ENCODE peak calls at places on chromosomes 6 and 20, in five cellular contexts. One of them, this sample, is unnamed.

GRCh38 chr20:44716309-44717106 is 1.3 kb downstream of the CCN5 start:
- DNase-seq in neural progenitor cell: no peak
- DNase-seq in tibial artery: no peak
- DNase-seq in fibroblast of lung: no peak
- DNase-seq in heart right ventricle: no peak
- DNase-seq in this sample: no peak

GRCh38 chr20:43975096-43975768 is 60.6 kb downstream of the TOX2 start:
- DNase-seq in neural progenitor cell: no peak
- DNase-seq in tibial artery: no peak
- DNase-seq in fibroblast of lung: peak; percentile 90
- DNase-seq in heart right ventricle: no peak
- DNase-seq in this sample: no peak

GRCh38 chr6:134750669-134751068 is 199.2 kb downstream of the ALDH8A1 start:
- DNase-seq in neural progenitor cell: no peak
- DNase-seq in tibial artery: no peak
- DNase-seq in fibroblast of lung: no peak
- DNase-seq in heart right ventricle: no peak
- DNase-seq in this sample: no peak

GRCh38 chr20:2748551-2749342 is 51.7 kb downstream of the CPXM1 start:
- DNase-seq in neural progenitor cell: no peak
- DNase-seq in tibial artery: no peak
- DNase-seq in fibroblast of lung: no peak
- DNase-seq in heart right ventricle: peak; percentile 1
- DNase-seq in this sample: peak; percentile 84

GRCh38 chr6:22631101-22631500 is 61.7 kb downstream of the HDGFL1 start:
- DNase-seq in neural progenitor cell: peak; percentile 18
- DNase-seq in tibial artery: no peak
- DNase-seq in fibroblast of lung: peak; percentile 70
- DNase-seq in heart right ventricle: no peak
- DNase-seq in this sample: no peak

GRCh38 chr6:18166314-18167007 is 11.2 kb downstream of the KDM1B start:
- DNase-seq in neural progenitor cell: no peak
- DNase-seq in tibial artery: no peak
- DNase-seq in fibroblast of lung: peak; percentile 51
- DNase-seq in heart right ventricle: no peak
- DNase-seq in this sample: no peak

GRCh38 chr6:109701774-109702173 is 10.7 kb downstream of the FIG4 start:
- DNase-seq in neural progenitor cell: no peak
- DNase-seq in tibial artery: no peak
- DNase-seq in fibroblast of lung: no peak
- DNase-seq in heart right ventricle: no peak
- DNase-seq in this sample: no peak

GRCh38 chr20:61654726-61655125 is 402.7 kb downstream of the CDH4 start:
- DNase-seq in neural progenitor cell: no peak
- DNase-seq in tibial artery: no peak
- DNase-seq in fibroblast of lung: no peak
- DNase-seq in heart right ventricle: no peak
- DNase-seq in this sample: no peak

GRCh38 chr6:86961432-86962200 is 24.3 kb downstream of the HTR1E start:
- DNase-seq in neural progenitor cell: no peak
- DNase-seq in tibial artery: no peak
- DNase-seq in fibroblast of lung: no peak
- DNase-seq in heart right ventricle: no peak
- DNase-seq in this sample: no peak

GRCh38 chr6:43444036-43444435 is 11.3 kb downstream of the DLK2 start:
- DNase-seq in neural progenitor cell: no peak
- DNase-seq in tibial artery: no peak
- DNase-seq in fibroblast of lung: no peak
- DNase-seq in heart right ventricle: no peak
- DNase-seq in this sample: no peak

GRCh38 chr6:87366899-87367298 is 22.3 kb downstream of the C6orf163 start:
- DNase-seq in neural progenitor cell: no peak
- DNase-seq in tibial artery: no peak
- DNase-seq in fibroblast of lung: no peak
- DNase-seq in heart right ventricle: no peak
- DNase-seq in this sample: no peak

GRCh38 chr6:90003069-90003800 is 109.0 kb downstream of the GJA10 start:
- DNase-seq in neural progenitor cell: no peak
- DNase-seq in tibial artery: no peak
- DNase-seq in fibroblast of lung: no peak
- DNase-seq in heart right ventricle: no peak
- DNase-seq in this sample: no peak

GRCh38 chr6:7087491-7087979 is 20.2 kb upstream of the RREB1 start:
- DNase-seq in neural progenitor cell: no peak
- DNase-seq in tibial artery: no peak
- DNase-seq in fibroblast of lung: no peak
- DNase-seq in heart right ventricle: no peak
- DNase-seq in this sample: no peak

GRCh38 chr6:366972-367794 is 24.4 kb upstream of the IRF4 start:
- DNase-seq in neural progenitor cell: no peak
- DNase-seq in tibial artery: peak; percentile 53
- DNase-seq in fibroblast of lung: no peak
- DNase-seq in heart right ventricle: no peak
- DNase-seq in this sample: no peak

GRCh38 chr6:128511518-128511917 is 8.9 kb downstream of the PTPRK start:
- DNase-seq in neural progenitor cell: no peak
- DNase-seq in tibial artery: no peak
- DNase-seq in fibroblast of lung: peak; percentile 64
- DNase-seq in heart right ventricle: no peak
- DNase-seq in this sample: no peak

GRCh38 chr6:112054520-112055160 is 736 bp downstream of the CCN6 start:
- DNase-seq in neural progenitor cell: no peak
- DNase-seq in tibial artery: no peak
- DNase-seq in fibroblast of lung: no peak
- DNase-seq in heart right ventricle: no peak
- DNase-seq in this sample: no peak

GRCh38 chr6:119539066-119539746 is 189.6 kb upstream of the MAN1A1 start:
- DNase-seq in neural progenitor cell: no peak
- DNase-seq in tibial artery: no peak
- DNase-seq in fibroblast of lung: no peak
- DNase-seq in heart right ventricle: no peak
- DNase-seq in this sample: no peak

DNA sequence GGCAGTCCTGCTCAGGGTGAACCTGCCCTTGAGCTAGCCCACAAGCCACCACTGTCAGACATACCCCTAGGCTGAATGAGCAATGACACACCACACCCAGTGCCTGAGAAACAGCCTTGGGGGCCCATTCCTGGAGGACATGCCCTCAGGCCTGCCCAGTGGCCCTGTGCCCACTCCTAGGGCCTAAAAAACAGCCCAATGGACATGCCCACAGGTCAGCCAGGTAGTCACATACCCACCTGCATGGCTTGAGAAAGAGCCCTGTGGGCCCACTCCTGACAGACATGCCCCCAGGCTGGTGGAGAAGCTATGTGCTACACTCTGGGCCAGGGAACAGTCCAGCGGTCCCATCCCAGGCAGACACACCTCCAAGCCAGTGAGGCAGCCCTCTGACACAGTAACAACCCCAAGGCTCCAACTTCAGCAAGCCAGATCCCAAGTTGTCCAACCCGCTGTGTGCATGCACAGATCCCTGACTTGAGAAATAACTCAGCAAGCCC is 491.1 kb downstream of the KIF16B start:
- DNase-seq in neural progenitor cell: no peak
- DNase-seq in tibial artery: no peak
- DNase-seq in fibroblast of lung: no peak
- DNase-seq in heart right ventricle: no peak
- DNase-seq in this sample: no peak
- TF ChIP-seq CTCF in neural progenitor cell: no peak
- TF ChIP-seq CTCF in tibial artery: no peak
- TF ChIP-seq CTCF in fibroblast of lung: no peak
- TF ChIP-seq CTCF in heart right ventricle: no peak
- TF ChIP-seq CTCF in this sample: no peak

GRCh38 chr20:258269-258858 is 840 bp downstream of the DEFB132 start:
- DNase-seq in neural progenitor cell: no peak
- DNase-seq in tibial artery: no peak
- DNase-seq in fibroblast of lung: no peak
- DNase-seq in heart right ventricle: no peak
- DNase-seq in this sample: no peak

GRCh38 chr20:259991-260390 is 2.5 kb downstream of the DEFB132 start:
- DNase-seq in neural progenitor cell: no peak
- DNase-seq in tibial artery: no peak
- DNase-seq in fibroblast of lung: no peak
- DNase-seq in heart right ventricle: no peak
- DNase-seq in this sample: no peak

GRCh38 chr20:263701-264100 is 6.2 kb downstream of the DEFB132 start:
- DNase-seq in neural progenitor cell: no peak
- DNase-seq in tibial artery: no peak
- DNase-seq in fibroblast of lung: no peak
- DNase-seq in heart right ventricle: no peak
- DNase-seq in this sample: no peak

GRCh38 chr20:257419-257818 is at the start of gene DEFB132:
- DNase-seq in neural progenitor cell: no peak
- DNase-seq in tibial artery: no peak
- DNase-seq in fibroblast of lung: no peak
- DNase-seq in heart right ventricle: no peak
- DNase-seq in this sample: no peak

GRCh38 chr20:258963-259362 is 1.4 kb downstream of the DEFB132 start:
- DNase-seq in neural progenitor cell: no peak
- DNase-seq in tibial artery: no peak
- DNase-seq in fibroblast of lung: peak; percentile 26
- DNase-seq in heart right ventricle: no peak
- DNase-seq in this sample: peak; percentile 31
- TF ChIP-seq CTCF in neural progenitor cell: no peak
- TF ChIP-seq CTCF in tibial artery: no peak
- TF ChIP-seq CTCF in fibroblast of lung: no peak
- TF ChIP-seq CTCF in heart right ventricle: no peak
- TF ChIP-seq CTCF in this sample: peak; percentile 28

GRCh38 chr20:34246126-34246626 is 5.0 kb downstream of the ASIP start:
- DNase-seq in neural progenitor cell: no peak
- DNase-seq in tibial artery: no peak
- DNase-seq in fibroblast of lung: no peak
- DNase-seq in heart right ventricle: no peak
- DNase-seq in this sample: no peak
- TF ChIP-seq CTCF in neural progenitor cell: no peak
- TF ChIP-seq CTCF in tibial artery: no peak
- TF ChIP-seq CTCF in fibroblast of lung: no peak
- TF ChIP-seq CTCF in heart right ventricle: no peak
- TF ChIP-seq CTCF in this sample: no peak

DNA sequence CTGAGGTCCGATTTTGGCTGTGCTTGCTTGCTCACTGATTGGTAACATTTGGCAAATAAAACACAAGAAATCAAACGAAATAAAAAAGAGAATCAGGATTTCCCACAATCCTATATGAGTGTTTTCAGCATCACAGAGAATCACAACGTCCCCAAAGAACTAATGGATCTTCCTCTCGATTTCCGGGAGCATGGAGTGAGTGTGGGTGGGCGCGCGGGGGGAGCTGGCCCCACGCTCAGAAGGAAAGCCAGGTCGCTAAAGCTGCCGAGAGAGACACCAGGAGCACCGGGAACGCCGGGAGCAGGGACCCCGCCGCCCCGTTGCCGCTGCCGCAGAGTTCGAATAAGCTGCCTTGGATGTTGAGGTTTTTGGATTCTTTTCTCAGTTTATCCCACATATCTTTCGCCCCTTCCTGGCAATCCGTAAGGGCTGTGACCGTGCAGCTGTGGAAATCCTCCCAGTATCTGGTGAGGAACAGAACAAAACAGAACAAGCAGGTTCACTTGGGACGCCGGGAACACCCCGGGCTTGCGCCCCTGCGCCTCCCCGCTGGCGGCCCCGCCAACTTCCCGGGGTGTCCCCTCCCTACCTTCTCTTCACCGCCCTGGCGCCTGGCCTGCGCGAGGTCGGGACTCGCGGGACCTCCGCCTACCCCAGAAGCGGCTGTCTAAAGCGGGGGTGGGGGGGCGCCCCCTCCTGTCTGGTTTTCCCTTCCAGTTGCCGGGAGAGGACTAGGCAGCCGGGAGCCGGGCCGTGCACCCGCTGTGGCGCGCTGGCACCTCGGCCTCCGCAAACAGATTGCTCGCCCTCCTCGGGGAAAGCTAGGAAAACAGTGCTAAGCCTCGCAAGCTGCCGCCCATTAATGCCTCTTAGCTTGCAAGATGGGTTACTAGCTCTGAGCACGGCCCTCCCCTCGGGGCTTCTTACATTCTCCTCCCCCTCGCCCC is 7.7 kb downstream of the NRN1 start:
- DNase-seq in neural progenitor cell: peak; percentile 75
- DNase-seq in tibial artery: no peak
- DNase-seq in fibroblast of lung: no peak
- DNase-seq in heart right ventricle: peak; percentile 62
- DNase-seq in this sample: peak; percentile 74
- TF ChIP-seq CTCF in neural progenitor cell: peak; percentile 27
- TF ChIP-seq CTCF in tibial artery: no peak
- TF ChIP-seq CTCF in fibroblast of lung: peak; percentile 8
- TF ChIP-seq CTCF in heart right ventricle: peak; percentile 26
- TF ChIP-seq CTCF in this sample: no peak

DNA sequence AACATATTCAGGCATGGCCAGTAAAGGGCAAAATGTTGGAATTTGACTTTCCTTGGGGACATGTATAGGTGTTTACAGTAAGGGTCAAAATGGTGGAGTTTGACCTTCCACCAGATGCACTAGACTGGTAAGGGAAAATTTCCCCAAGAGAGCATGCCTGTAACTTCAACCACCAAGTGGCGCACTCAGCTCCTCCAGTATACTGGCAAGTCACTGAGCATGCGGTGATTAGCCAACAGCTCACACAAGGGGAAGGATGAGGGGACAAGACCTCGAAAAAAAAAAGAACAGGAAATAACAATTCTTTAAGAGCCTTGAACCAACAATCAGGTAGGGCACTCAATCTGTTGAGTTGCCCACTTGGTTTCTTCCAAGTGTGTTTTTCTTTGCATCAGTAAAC is 140.9 kb downstream of the EYS start:
- DNase-seq in neural progenitor cell: peak; percentile 14
- DNase-seq in tibial artery: no peak
- DNase-seq in fibroblast of lung: no peak
- DNase-seq in heart right ventricle: no peak
- DNase-seq in this sample: peak; percentile 72
- TF ChIP-seq CTCF in neural progenitor cell: peak; percentile 24
- TF ChIP-seq CTCF in tibial artery: no peak
- TF ChIP-seq CTCF in fibroblast of lung: no peak
- TF ChIP-seq CTCF in heart right ventricle: no peak
- TF ChIP-seq CTCF in this sample: peak; percentile 46

DNA sequence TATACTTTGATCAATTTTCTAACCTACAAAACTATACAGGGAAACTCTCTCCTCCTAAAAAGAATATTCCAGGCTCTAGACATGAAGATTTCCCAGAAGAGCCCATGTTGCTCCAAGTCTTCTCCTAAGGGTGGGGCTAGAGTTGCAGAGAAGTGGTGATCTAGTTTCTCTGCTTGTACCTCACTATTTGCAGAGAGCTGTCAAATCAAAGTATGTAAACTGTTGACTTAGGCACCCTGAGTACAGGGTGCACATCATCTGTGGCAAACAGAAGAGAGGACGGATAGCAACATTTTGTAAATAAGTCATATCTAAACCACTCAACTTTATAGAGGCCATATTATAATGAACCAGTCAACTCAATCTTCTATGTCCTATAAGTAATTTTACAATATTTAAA is 250.1 kb downstream of the KHDRBS2 start:
- DNase-seq in neural progenitor cell: no peak
- DNase-seq in tibial artery: no peak
- DNase-seq in fibroblast of lung: no peak
- DNase-seq in heart right ventricle: no peak
- DNase-seq in this sample: no peak
- TF ChIP-seq CTCF in neural progenitor cell: no peak
- TF ChIP-seq CTCF in tibial artery: no peak
- TF ChIP-seq CTCF in fibroblast of lung: no peak
- TF ChIP-seq CTCF in heart right ventricle: no peak
- TF ChIP-seq CTCF in this sample: no peak

This sample was measured in GM23338.